ENCODE peak calls at places on chromosomes 12 and 14, in four cellular contexts. L is lung, B is left ventricle myocardium inferior, J is NCI-H1092 treated with DMSO at 0.1 percent for 48 hours. F is an unnamed sample.

GRCh38 chr12:124233041-124233836 is 61.7 kb upstream of the RFLNA start:
- DNase-seq in L (no peak), J (no peak), B (no peak), F (no peak)

GRCh38 chr12:122371475-122372045 is 50.9 kb downstream of the CLIP1 start:
- DNase-seq in B (no peak), J (no peak), L (no peak), F (no peak)

GRCh38 chr12:112842441-112842840 is 50.9 kb downstream of the RPH3A start:
- DNase-seq in L (no peak), B (no peak), J (no peak), F (no peak)

GRCh38 chr12:62435337-62436163 is 31.1 kb upstream of the MON2 start:
- DNase-seq in J (peak; percentile 4), L (peak; percentile 49), B (peak; percentile 18), F (peak; percentile 26)

GRCh38 chr12:116556964-116557706 is 2.0 kb upstream of the MAP1LC3B2 start:
- DNase-seq in L (no peak), J (no peak), B (no peak), F (no peak)

GRCh38 chr14:34029921-34030334 is 79.1 kb upstream of the EGLN3 start:
- DNase-seq in J (no peak), L (peak; percentile 33), B (peak; percentile 69), F (no peak)

GRCh38 chr12:54158581-54158980 is 30.2 kb downstream of the SMUG1 start:
- DNase-seq in J (no peak), L (no peak), B (no peak), F (no peak)

GRCh38 chr14:64234877-64235651 is 59.1 kb downstream of the ESR2 start:
- DNase-seq in L (no peak), B (no peak), J (peak; percentile 3), F (no peak)

GRCh38 chr14:80772504-80772903 is 169.0 kb downstream of the CEP128 start:
- DNase-seq in J (no peak), B (no peak), L (no peak), F (no peak)

GRCh38 chr14:50964683-50965390 is 20.6 kb upstream of the PYGL start:
- DNase-seq in J (no peak), B (no peak), L (no peak), F (no peak)

GRCh38 chr12:30286345-30286926 is 409.2 kb downstream of the IPO8 start:
- DNase-seq in J (peak; percentile 25), L (no peak), B (no peak), F (peak; percentile 43)

GRCh38 chr14:100569734-100570251 is 17.4 kb downstream of the BEGAIN start:
- DNase-seq in L (no peak), J (no peak), B (no peak), F (no peak)

GRCh38 chr12:97595936-97596335 is 133.3 kb downstream of the RMST start:
- DNase-seq in L (no peak), J (no peak), B (no peak), F (no peak)

F was measured in NCI-H748 treated with DMSO at 0.1 percent for 48 hours.